ENCODE peak calls at places on chromosomes 13 and 19, in seven cellular contexts. G, R, U, F, N, C and Z are unnamed samples.

GRCh38 chr19:34678085-34678412 is 571 bp downstream of the ZNF302 start:
- DNase-seq in G (no peak), R (no peak), U (no peak), F (no peak), N (no peak), C (no peak), Z (no peak)

GRCh38 chr19:47280183-47280797 is 5.6 kb downstream of the INAFM1 start:
- DNase-seq in G (no peak), R (peak; percentile 41), U (no peak), F (no peak), N (no peak), C (no peak), Z (no peak)

GRCh38 chr19:29881386-29881785 is 60.7 kb upstream of the URI1 start:
- DNase-seq in G (no peak), R (no peak), U (no peak), F (no peak), N (no peak), C (peak; percentile 58), Z (no peak)

GRCh38 chr19:4052114-4052992 is 14.3 kb downstream of the ZBTB7A start:
- DNase-seq in G (no peak), R (peak; percentile 68), U (no peak), F (no peak), N (no peak), C (peak; percentile 97), Z (peak; percentile 86)

GRCh38 chr13:114100446-114101320 is 31.7 kb downstream of the RASA3 start:
- DNase-seq in G (no peak), R (peak; percentile 25), U (no peak), F (peak; percentile 28), N (no peak), C (no peak), Z (peak; percentile 75)

GRCh38 chr19:10961073-10961762 is 388 bp downstream of the SMARCA4 start:
- DNase-seq in G (peak; percentile 63), R (peak; percentile 32), U (no peak), F (no peak), N (peak; percentile 56), C (no peak), Z (no peak)

GRCh38 chr13:36712785-36713184 is 39.0 kb downstream of the SERTM1 start:
- DNase-seq in G (no peak), R (peak; percentile 56), U (no peak), F (no peak), N (no peak), C (no peak), Z (no peak)

GRCh38 chr13:103542648-103543047 is 476.4 kb upstream of the SLC10A2 start:
- DNase-seq in G (no peak), R (no peak), U (no peak), F (no peak), N (no peak), C (no peak), Z (no peak)

GRCh38 chr13:99884913-99885312 is 86.7 kb downstream of the ZIC5 start:
- DNase-seq in G (no peak), R (no peak), U (no peak), F (no peak), N (no peak), C (no peak), Z (no peak)

GRCh38 chr13:98144501-98145350 is 1.8 kb downstream of the FARP1 start:
- DNase-seq in G (no peak), R (peak; percentile 71), U (no peak), F (no peak), N (peak; percentile 24), C (no peak), Z (no peak)

GRCh38 chr13:31978021-31978420 is 53.6 kb upstream of the FRY start:
- DNase-seq in G (no peak), R (no peak), U (no peak), F (no peak), N (no peak), C (no peak), Z (no peak)

GRCh38 chr19:48421548-48421947 is 24.2 kb upstream of the GRWD1 start:
- DNase-seq in G (no peak), R (no peak), U (no peak), F (no peak), N (no peak), C (no peak), Z (peak; percentile 37)